ENCODE peak calls at places on chromosomes 2 and 18, in four cellular contexts. D, L, J and Y are unnamed samples.

GRCh38 chr2:105373344-105373781 is 25.5 kb downstream of the FHL2 start:
- DNase-seq in L (no peak), D (no peak), J (no peak), Y (no peak)

GRCh38 chr2:220143336-220143735 is 515.9 kb downstream of the SLC4A3 start:
- DNase-seq in L (peak), D (no peak), J (no peak), Y (peak)

GRCh38 chr2:63059434-63060078 is 8.9 kb downstream of the OTX1 start:
- DNase-seq in D (no peak), L (no peak), J (peak), Y (no peak)

GRCh38 chr2:137005173-137005572 is 239.8 kb downstream of the THSD7B start:
- DNase-seq in L (no peak), D (no peak), J (no peak), Y (no peak)

GRCh38 chr2:191049728-191050639 is 36.0 kb upstream of the STAT1 start:
- DNase-seq in D (no peak), J (peak), L (no peak), Y (peak)

GRCh38 chr2:207974214-207974600 is 51.1 kb downstream of the PLEKHM3 start:
- DNase-seq in J (no peak), D (no peak), L (no peak), Y (no peak)

GRCh38 chr2:25279091-25279651 is 62.6 kb downstream of the DNMT3A start:
- DNase-seq in L (no peak), J (no peak), D (peak), Y (no peak)

GRCh38 chr2:104388296-104388695 is 465.6 kb upstream of the POU3F3 start:
- DNase-seq in L (no peak), J (no peak), D (no peak), Y (peak)

GRCh38 chr2:233466991-233467603 is 99.5 kb downstream of the USP40 start:
- DNase-seq in D (peak), J (no peak), L (no peak), Y (no peak)

GRCh38 chr18:22871809-22872525 is 61.2 kb upstream of the RBBP8 start:
- DNase-seq in D (no peak), J (peak), L (no peak), Y (peak)

GRCh38 chr2:48856144-48856543 is 100.6 kb upstream of the LHCGR start:
- DNase-seq in L (no peak), D (no peak), J (no peak), Y (no peak)

GRCh38 chr2:112305132-112305531 is 29.7 kb downstream of the ZC3H6 start:
- DNase-seq in L (no peak), J (no peak), D (no peak), Y (no peak)

GRCh38 chr18:31112804-31113203 is 10.6 kb upstream of the DSC2 start:
- DNase-seq in J (no peak), L (no peak), D (no peak), Y (no peak)

GRCh38 chr2:71905205-71905604 is 242.5 kb downstream of the CYP26B1 start:
- DNase-seq in L (peak), J (no peak), D (no peak), Y (no peak)

GRCh38 chr2:237603718-237604362 is 13.3 kb upstream of the RAB17 start:
- DNase-seq in J (peak), L (peak), D (no peak), Y (peak)

GRCh38 chr2:239399404-239399999 is 1.3 kb downstream of the HDAC4 start:
- DNase-seq in L (peak), J (peak), D (peak), Y (no peak)

GRCh38 chr2:226797289-226797988 is 2.2 kb downstream of the IRS1 start:
- DNase-seq in L (peak), J (no peak), D (peak), Y (no peak)

GRCh38 chr2:234136461-234136860 is 86.0 kb downstream of the SPP2 start:
- DNase-seq in J (peak), D (no peak), L (peak), Y (no peak)

GRCh38 chr2:48126180-48126579 is 219.9 kb upstream of the FBXO11 start:
- DNase-seq in L (no peak), D (no peak), J (no peak), Y (peak)

GRCh38 chr2:224918626-224919471 is 123.4 kb downstream of the DOCK10 start:
- DNase-seq in J (no peak), L (no peak), D (no peak), Y (no peak)

GRCh38 chr2:151028691-151029176 is 232.9 kb downstream of the RBM43 start:
- DNase-seq in D (no peak), L (no peak), J (no peak), Y (no peak)

GRCh38 chr2:201795608-201796477 is 10.5 kb upstream of the CDK15 start:
- DNase-seq in D (no peak), J (peak), L (peak), Y (peak)

DNA sequence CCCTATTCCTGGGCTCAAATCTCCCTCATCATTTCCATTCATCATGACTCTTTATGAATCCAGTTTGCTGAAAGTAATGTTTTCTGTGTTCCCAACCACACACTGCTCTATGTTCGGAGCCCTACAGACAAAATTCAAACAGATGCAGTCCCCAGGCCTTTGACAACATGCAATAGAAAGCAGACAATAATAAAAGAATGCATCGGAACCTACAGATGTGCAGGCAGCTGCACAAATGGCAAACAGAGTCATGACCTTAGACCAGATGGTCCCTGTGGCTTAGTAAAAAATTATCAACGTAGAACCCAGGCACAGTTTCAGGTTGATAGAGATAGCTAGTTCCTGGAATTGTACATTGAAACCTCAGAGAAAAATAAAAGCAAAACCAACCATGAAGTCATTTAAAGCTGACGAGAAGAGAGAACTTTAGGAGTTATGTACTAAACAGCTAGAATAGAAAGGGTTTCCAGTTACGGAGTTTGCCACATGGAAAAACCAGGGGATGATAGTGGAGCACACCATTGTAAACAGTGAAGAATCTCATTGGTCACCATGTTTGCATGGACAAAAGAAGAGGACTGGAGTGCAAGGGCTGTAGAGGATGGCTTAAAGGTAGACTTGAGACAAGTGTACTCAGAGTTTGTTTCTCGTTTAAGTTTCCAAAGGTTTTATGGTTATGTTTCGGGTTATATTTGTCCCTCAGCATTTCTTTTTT is 23.2 kb upstream of the ACVR1 start:
- DNase-seq in D (no peak), L (no peak), J (no peak), Y (no peak)
- H3K4me3 ChIP-seq in D (no peak), L (no peak), J (no peak), Y (no peak)

GRCh38 chr18:32439241-32439640 is 31.4 kb downstream of the GAREM1 start:
- DNase-seq in L (no peak), D (no peak), J (no peak), Y (no peak)

GRCh38 chr18:32438173-32438572 is 32.5 kb downstream of the GAREM1 start:
- DNase-seq in L (no peak), D (no peak), J (no peak), Y (no peak)

GRCh38 chr18:32440478-32440877 is 30.2 kb downstream of the GAREM1 start:
- DNase-seq in D (no peak), L (no peak), J (no peak), Y (no peak)

GRCh38 chr18:32441536-32441935 is 29.1 kb downstream of the GAREM1 start:
- DNase-seq in L (no peak), D (no peak), J (no peak), Y (no peak)

GRCh38 chr18:32439802-32440201 is 30.9 kb downstream of the GAREM1 start:
- DNase-seq in L (peak), J (peak), D (no peak), Y (no peak)
- TF ChIP-seq CTCF in L (peak), J (peak), D (no peak), Y (peak)

DNA sequence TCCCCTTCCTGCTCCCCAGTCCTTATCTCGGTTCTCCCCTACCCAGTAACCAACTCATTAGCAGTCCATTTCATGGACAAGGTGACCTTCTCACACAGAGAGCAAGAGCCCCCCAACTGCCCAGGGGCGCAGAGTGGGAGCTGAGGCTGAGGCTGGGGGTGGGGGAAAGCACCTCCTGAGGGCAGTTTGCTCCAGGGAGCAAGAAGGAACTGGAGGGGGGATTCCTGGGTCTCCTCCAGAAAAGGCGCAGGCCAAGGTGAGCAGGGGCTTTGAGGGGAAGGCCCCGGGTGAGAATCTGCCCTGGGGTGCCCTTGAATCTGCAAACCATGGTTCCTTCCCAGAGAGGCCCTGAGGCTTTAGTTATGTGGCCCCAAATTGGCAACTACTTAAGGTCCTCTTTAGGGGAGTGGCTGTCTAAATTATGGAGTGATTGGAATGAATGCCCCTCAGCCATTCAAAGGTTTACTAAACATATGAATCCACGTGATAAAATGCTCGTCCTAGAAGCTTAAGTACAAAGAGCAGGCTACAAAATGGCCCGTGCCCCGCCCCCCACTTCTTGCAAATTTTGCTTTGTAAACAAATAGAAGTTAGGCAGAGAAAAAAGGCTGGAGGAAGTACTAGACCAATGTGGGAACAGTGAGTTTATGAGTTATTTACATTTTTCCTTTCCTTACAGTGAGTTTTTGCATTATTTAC is 123.5 kb upstream of the HS6ST1 start:
- DNase-seq in J (no peak), L (no peak), D (no peak), Y (no peak)
- H3K4me3 ChIP-seq in J (no peak), L (no peak), D (no peak), Y (no peak)

GRCh38 chr2:174486614-174487535 is at the start of gene GPR155:
- DNase-seq in D (peak), J (peak), L (peak), Y (peak)
- TF ChIP-seq CTCF in D (no peak), J (no peak), L (no peak), Y (no peak)

GRCh38 chr2:222423186-222423585 is 1.2 kb upstream of the SGPP2 start:
- DNase-seq in J (peak), D (no peak), L (no peak), Y (no peak)
- H3K4me3 ChIP-seq in J (no peak), D (no peak), L (no peak), Y (no peak)

GRCh38 chr18:63515279-63515678 is 26.9 kb upstream of the SERPINB12 start:
- DNase-seq in L (no peak), D (no peak), J (peak), Y (no peak)
- TF ChIP-seq CTCF in L (peak), D (no peak), J (peak), Y (peak)

DNA sequence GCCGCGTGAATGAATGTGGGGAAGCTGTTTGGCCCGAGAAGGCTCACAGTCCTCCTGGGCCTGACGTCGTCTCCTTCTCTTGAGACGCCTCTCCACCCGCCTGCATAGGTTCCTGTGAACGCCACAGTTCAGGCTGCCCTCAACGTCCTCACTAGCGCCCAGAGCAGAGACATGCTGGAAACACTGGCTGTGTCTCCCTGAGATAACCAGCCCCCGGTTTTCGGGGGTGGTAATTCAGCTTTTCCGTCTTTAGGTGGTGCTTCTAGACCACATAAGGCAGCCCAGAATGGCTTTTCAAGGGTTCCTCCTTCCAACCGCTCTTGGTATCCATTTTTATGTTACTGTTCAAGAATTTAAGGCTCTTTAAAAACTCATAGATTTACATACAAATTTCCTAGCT is 110.4 kb upstream of the PXDN start:
- DNase-seq in D (no peak), J (peak), L (peak), Y (peak)
- H3K4me3 ChIP-seq in D (no peak), J (peak), L (no peak), Y (peak)